ENCODE peak calls at places on chromosomes 5 and 9, in ten cellular contexts. One of them, this sample, is unnamed.

GRCh38 chr5:148012806-148013205 is 51.0 kb upstream of the SPINK5 start:
- DNase-seq in activated T-helper 1 cell treated with anti-CD3 and anti-CD28 coated beads, Interleukin-2, amount 50 U/mL, for 16 hours: no peak
- DNase-seq in iPS-NIHi11: no peak
- DNase-seq in skeletal muscle cell: no peak
- DNase-seq in GM10248: no peak
- DNase-seq in NCI-H460: no peak
- DNase-seq in right lobe of liver: no peak
- DNase-seq in HT1080: no peak
- DNase-seq in AG09309: no peak
- DNase-seq in GM03348: no peak
- DNase-seq in this sample: no peak

GRCh38 chr5:114450516-114450909 is 88.6 kb downstream of the KCNN2 start:
- DNase-seq in activated T-helper 1 cell treated with anti-CD3 and anti-CD28 coated beads, Interleukin-2, amount 50 U/mL, for 16 hours: no peak
- DNase-seq in iPS-NIHi11: no peak
- DNase-seq in skeletal muscle cell: no peak
- DNase-seq in GM10248: no peak
- DNase-seq in NCI-H460: no peak
- DNase-seq in right lobe of liver: no peak
- DNase-seq in HT1080: no peak
- DNase-seq in AG09309: no peak
- DNase-seq in GM03348: peak
- DNase-seq in this sample: no peak

GRCh38 chr5:96873469-96873868 is 2.8 kb upstream of the ERAP2 start:
- DNase-seq in activated T-helper 1 cell treated with anti-CD3 and anti-CD28 coated beads, Interleukin-2, amount 50 U/mL, for 16 hours: no peak
- DNase-seq in iPS-NIHi11: no peak
- DNase-seq in skeletal muscle cell: no peak
- DNase-seq in GM10248: no peak
- DNase-seq in NCI-H460: no peak
- DNase-seq in right lobe of liver: no peak
- DNase-seq in HT1080: no peak
- DNase-seq in AG09309: no peak
- DNase-seq in GM03348: no peak
- DNase-seq in this sample: no peak

GRCh38 chr9:130409250-130409649 is 35.5 kb upstream of the ASS1 start:
- DNase-seq in activated T-helper 1 cell treated with anti-CD3 and anti-CD28 coated beads, Interleukin-2, amount 50 U/mL, for 16 hours: no peak
- DNase-seq in iPS-NIHi11: no peak
- DNase-seq in skeletal muscle cell: no peak
- DNase-seq in GM10248: no peak
- DNase-seq in NCI-H460: no peak
- DNase-seq in right lobe of liver: no peak
- DNase-seq in HT1080: no peak
- DNase-seq in AG09309: no peak
- DNase-seq in GM03348: no peak
- DNase-seq in this sample: no peak

GRCh38 chr5:108295588-108296368 is 86.1 kb downstream of the FBXL17 start:
- DNase-seq in activated T-helper 1 cell treated with anti-CD3 and anti-CD28 coated beads, Interleukin-2, amount 50 U/mL, for 16 hours: no peak
- DNase-seq in iPS-NIHi11: no peak
- DNase-seq in skeletal muscle cell: no peak
- DNase-seq in GM10248: no peak
- DNase-seq in NCI-H460: no peak
- DNase-seq in right lobe of liver: no peak
- DNase-seq in HT1080: peak
- DNase-seq in AG09309: no peak
- DNase-seq in GM03348: peak
- DNase-seq in this sample: peak

GRCh38 chr5:88480766-88481499 is 212.3 kb upstream of the TMEM161B start:
- DNase-seq in activated T-helper 1 cell treated with anti-CD3 and anti-CD28 coated beads, Interleukin-2, amount 50 U/mL, for 16 hours: no peak
- DNase-seq in iPS-NIHi11: no peak
- DNase-seq in skeletal muscle cell: no peak
- DNase-seq in GM10248: no peak
- DNase-seq in NCI-H460: no peak
- DNase-seq in right lobe of liver: no peak
- DNase-seq in HT1080: no peak
- DNase-seq in AG09309: no peak
- DNase-seq in GM03348: no peak
- DNase-seq in this sample: no peak

GRCh38 chr5:33530183-33530962 is 89.6 kb downstream of the TARS1 start:
- DNase-seq in activated T-helper 1 cell treated with anti-CD3 and anti-CD28 coated beads, Interleukin-2, amount 50 U/mL, for 16 hours: no peak
- DNase-seq in iPS-NIHi11: peak
- DNase-seq in skeletal muscle cell: no peak
- DNase-seq in GM10248: no peak
- DNase-seq in NCI-H460: no peak
- DNase-seq in right lobe of liver: no peak
- DNase-seq in HT1080: no peak
- DNase-seq in AG09309: no peak
- DNase-seq in GM03348: no peak
- DNase-seq in this sample: no peak

GRCh38 chr9:117368684-117369230 is 46.1 kb downstream of the ASTN2 start:
- DNase-seq in activated T-helper 1 cell treated with anti-CD3 and anti-CD28 coated beads, Interleukin-2, amount 50 U/mL, for 16 hours: no peak
- DNase-seq in iPS-NIHi11: no peak
- DNase-seq in skeletal muscle cell: no peak
- DNase-seq in GM10248: no peak
- DNase-seq in NCI-H460: no peak
- DNase-seq in right lobe of liver: no peak
- DNase-seq in HT1080: no peak
- DNase-seq in AG09309: no peak
- DNase-seq in GM03348: no peak
- DNase-seq in this sample: no peak

GRCh38 chr9:16329699-16330113 is 540.8 kb downstream of the BNC2 start:
- DNase-seq in activated T-helper 1 cell treated with anti-CD3 and anti-CD28 coated beads, Interleukin-2, amount 50 U/mL, for 16 hours: no peak
- DNase-seq in iPS-NIHi11: peak
- DNase-seq in skeletal muscle cell: peak
- DNase-seq in GM10248: no peak
- DNase-seq in NCI-H460: no peak
- DNase-seq in right lobe of liver: no peak
- DNase-seq in HT1080: no peak
- DNase-seq in AG09309: no peak
- DNase-seq in GM03348: peak
- DNase-seq in this sample: no peak

GRCh38 chr5:170266570-170267379 is 30.8 kb downstream of the LCP2 start:
- DNase-seq in activated T-helper 1 cell treated with anti-CD3 and anti-CD28 coated beads, Interleukin-2, amount 50 U/mL, for 16 hours: no peak
- DNase-seq in iPS-NIHi11: no peak
- DNase-seq in skeletal muscle cell: no peak
- DNase-seq in GM10248: no peak
- DNase-seq in NCI-H460: no peak
- DNase-seq in right lobe of liver: no peak
- DNase-seq in HT1080: no peak
- DNase-seq in AG09309: no peak
- DNase-seq in GM03348: no peak
- DNase-seq in this sample: no peak

GRCh38 chr5:133052317-133053175 is 733 bp downstream of the HSPA4 start:
- DNase-seq in activated T-helper 1 cell treated with anti-CD3 and anti-CD28 coated beads, Interleukin-2, amount 50 U/mL, for 16 hours: peak
- DNase-seq in iPS-NIHi11: peak
- DNase-seq in skeletal muscle cell: no peak
- DNase-seq in GM10248: peak
- DNase-seq in NCI-H460: peak
- DNase-seq in right lobe of liver: peak
- DNase-seq in HT1080: peak
- DNase-seq in AG09309: no peak
- DNase-seq in GM03348: peak
- DNase-seq in this sample: no peak

GRCh38 chr5:174895360-174895759 is 171.0 kb downstream of the MSX2 start:
- DNase-seq in activated T-helper 1 cell treated with anti-CD3 and anti-CD28 coated beads, Interleukin-2, amount 50 U/mL, for 16 hours: no peak
- DNase-seq in iPS-NIHi11: no peak
- DNase-seq in skeletal muscle cell: no peak
- DNase-seq in GM10248: no peak
- DNase-seq in NCI-H460: no peak
- DNase-seq in right lobe of liver: no peak
- DNase-seq in HT1080: no peak
- DNase-seq in AG09309: no peak
- DNase-seq in GM03348: no peak
- DNase-seq in this sample: no peak

GRCh38 chr9:125988479-125989050 is 241.4 kb downstream of the PBX3 start:
- DNase-seq in activated T-helper 1 cell treated with anti-CD3 and anti-CD28 coated beads, Interleukin-2, amount 50 U/mL, for 16 hours: no peak
- DNase-seq in iPS-NIHi11: no peak
- DNase-seq in skeletal muscle cell: no peak
- DNase-seq in GM10248: no peak
- DNase-seq in NCI-H460: no peak
- DNase-seq in right lobe of liver: peak
- DNase-seq in HT1080: no peak
- DNase-seq in AG09309: no peak
- DNase-seq in GM03348: no peak
- DNase-seq in this sample: no peak

GRCh38 chr5:79992891-79993290 is 1.8 kb upstream of the MTX3 start:
- DNase-seq in activated T-helper 1 cell treated with anti-CD3 and anti-CD28 coated beads, Interleukin-2, amount 50 U/mL, for 16 hours: no peak
- DNase-seq in iPS-NIHi11: no peak
- DNase-seq in skeletal muscle cell: no peak
- DNase-seq in GM10248: no peak
- DNase-seq in NCI-H460: no peak
- DNase-seq in right lobe of liver: no peak
- DNase-seq in HT1080: no peak
- DNase-seq in AG09309: no peak
- DNase-seq in GM03348: peak
- DNase-seq in this sample: no peak

GRCh38 chr9:93267091-93267541 is 83.2 kb downstream of the WNK2 start:
- DNase-seq in activated T-helper 1 cell treated with anti-CD3 and anti-CD28 coated beads, Interleukin-2, amount 50 U/mL, for 16 hours: no peak
- DNase-seq in iPS-NIHi11: peak
- DNase-seq in skeletal muscle cell: no peak
- DNase-seq in GM10248: peak
- DNase-seq in NCI-H460: no peak
- DNase-seq in right lobe of liver: no peak
- DNase-seq in HT1080: no peak
- DNase-seq in AG09309: no peak
- DNase-seq in GM03348: peak
- DNase-seq in this sample: no peak

GRCh38 chr5:73265641-73266040 is 92.6 kb downstream of the TMEM174 start:
- DNase-seq in activated T-helper 1 cell treated with anti-CD3 and anti-CD28 coated beads, Interleukin-2, amount 50 U/mL, for 16 hours: no peak
- DNase-seq in iPS-NIHi11: no peak
- DNase-seq in skeletal muscle cell: no peak
- DNase-seq in GM10248: no peak
- DNase-seq in NCI-H460: no peak
- DNase-seq in right lobe of liver: no peak
- DNase-seq in HT1080: peak
- DNase-seq in AG09309: no peak
- DNase-seq in GM03348: no peak
- DNase-seq in this sample: no peak

GRCh38 chr9:97573482-97574073 is 59.6 kb downstream of the TSTD2 start:
- DNase-seq in activated T-helper 1 cell treated with anti-CD3 and anti-CD28 coated beads, Interleukin-2, amount 50 U/mL, for 16 hours: no peak
- DNase-seq in iPS-NIHi11: no peak
- DNase-seq in skeletal muscle cell: no peak
- DNase-seq in GM10248: no peak
- DNase-seq in NCI-H460: no peak
- DNase-seq in right lobe of liver: no peak
- DNase-seq in HT1080: peak
- DNase-seq in AG09309: no peak
- DNase-seq in GM03348: no peak
- DNase-seq in this sample: no peak